ENCODE peak calls at places on chromosomes 3 and 15, in five cellular contexts. V is keratinocyte, I is cardiac fibroblast, E is GM23338, P is HCT116. G is an unnamed sample.

GRCh38 chr3:59607628-59608027 is 557.8 kb upstream of the CFAP20DC start:
- DNase-seq in V (no peak), I (peak), E (no peak), P (peak), G (peak)

GRCh38 chr3:36244728-36245127 is 135.6 kb upstream of the STAC start:
- DNase-seq in V (no peak), I (peak), E (no peak), P (no peak), G (peak)

GRCh38 chr3:44712455-44713075 is at the start of gene ZNF502:
- DNase-seq in V (no peak), I (peak), E (peak), P (peak), G (peak)

GRCh38 chr3:113485161-113485609 is 29.8 kb downstream of the SPICE1 start:
- DNase-seq in V (no peak), I (no peak), E (peak), P (no peak), G (no peak)

GRCh38 chr3:141212101-141212500 is 19.5 kb upstream of the PXYLP1 start:
- DNase-seq in V (no peak), I (no peak), E (no peak), P (no peak), G (no peak)

GRCh38 chr3:126293370-126294082 is 63.7 kb downstream of the KLF15 start:
- DNase-seq in V (no peak), I (peak), E (no peak), P (no peak), G (no peak)

GRCh38 chr15:59371458-59372351 is 966 bp downstream of the MYO1E start:
- DNase-seq in V (no peak), I (peak), E (peak), P (no peak), G (peak)

GRCh38 chr3:195209836-195210551 is 61.0 kb downstream of the XXYLT1 start:
- DNase-seq in V (no peak), I (peak), E (no peak), P (no peak), G (peak)

GRCh38 chr15:34043391-34043790 is 4.4 kb upstream of the AVEN start:
- DNase-seq in V (no peak), I (no peak), E (no peak), P (no peak), G (no peak)

GRCh38 chr3:89699229-89699628 is 591.8 kb downstream of the EPHA3 start:
- DNase-seq in V (no peak), I (no peak), E (no peak), P (no peak), G (no peak)

GRCh38 chr3:132537297-132537696 is 59.8 kb upstream of the ACKR4 start:
- DNase-seq in V (no peak), I (no peak), E (no peak), P (no peak), G (no peak)

GRCh38 chr3:100269410-100270217 is 8.8 kb downstream of the TBC1D23 start:
- DNase-seq in V (peak), I (peak), E (no peak), P (peak), G (peak)

GRCh38 chr3:88189361-88189810 is 39.6 kb downstream of the C3orf38 start:
- DNase-seq in V (no peak), I (peak), E (no peak), P (no peak), G (no peak)

GRCh38 chr3:23035927-23036640 is 167.0 kb upstream of the UBE2E2 start:
- DNase-seq in V (no peak), I (no peak), E (peak), P (no peak), G (no peak)

GRCh38 chr15:60957111-60957510 is 272.0 kb downstream of the RORA start:
- DNase-seq in V (no peak), I (no peak), E (no peak), P (no peak), G (no peak)

GRCh38 chr3:43732747-43733425 is 42.1 kb downstream of the ABHD5 start:
- DNase-seq in V (no peak), I (no peak), E (no peak), P (no peak), G (no peak)

GRCh38 chr3:60742606-60743145 is 508.6 kb downstream of the FHIT start:
- DNase-seq in V (no peak), I (peak), E (peak), P (no peak), G (peak)

GRCh38 chr3:64908292-64908691 is 220.5 kb upstream of the ADAMTS9 start:
- DNase-seq in V (no peak), I (peak), E (no peak), P (no peak), G (peak)

GRCh38 chr3:100802126-100802525 is 92.8 kb downstream of the TFG start:
- DNase-seq in V (no peak), I (no peak), E (no peak), P (no peak), G (no peak)

GRCh38 chr15:70575251-70576227 is 187.8 kb downstream of the UACA start:
- DNase-seq in V (no peak), I (no peak), E (no peak), P (no peak), G (peak)

GRCh38 chr3:134846943-134847342 is 51.9 kb downstream of the EPHB1 start:
- DNase-seq in V (peak), I (peak), E (peak), P (peak), G (peak)

GRCh38 chr15:75720297-75720696 is 7.6 kb upstream of the CSPG4 start:
- DNase-seq in V (no peak), I (no peak), E (no peak), P (no peak), G (no peak)

GRCh38 chr15:75721462-75721922 is 8.8 kb upstream of the CSPG4 start:
- DNase-seq in V (no peak), I (no peak), E (no peak), P (no peak), G (no peak)

GRCh38 chr15:75723171-75723846 is 10.7 kb upstream of the CSPG4 start:
- DNase-seq in V (no peak), I (no peak), E (no peak), P (no peak), G (no peak)

GRCh38 chr15:75721923-75722870 is 9.5 kb upstream of the CSPG4 start:
- DNase-seq in V (no peak), I (no peak), E (no peak), P (no peak), G (no peak)

DNA sequence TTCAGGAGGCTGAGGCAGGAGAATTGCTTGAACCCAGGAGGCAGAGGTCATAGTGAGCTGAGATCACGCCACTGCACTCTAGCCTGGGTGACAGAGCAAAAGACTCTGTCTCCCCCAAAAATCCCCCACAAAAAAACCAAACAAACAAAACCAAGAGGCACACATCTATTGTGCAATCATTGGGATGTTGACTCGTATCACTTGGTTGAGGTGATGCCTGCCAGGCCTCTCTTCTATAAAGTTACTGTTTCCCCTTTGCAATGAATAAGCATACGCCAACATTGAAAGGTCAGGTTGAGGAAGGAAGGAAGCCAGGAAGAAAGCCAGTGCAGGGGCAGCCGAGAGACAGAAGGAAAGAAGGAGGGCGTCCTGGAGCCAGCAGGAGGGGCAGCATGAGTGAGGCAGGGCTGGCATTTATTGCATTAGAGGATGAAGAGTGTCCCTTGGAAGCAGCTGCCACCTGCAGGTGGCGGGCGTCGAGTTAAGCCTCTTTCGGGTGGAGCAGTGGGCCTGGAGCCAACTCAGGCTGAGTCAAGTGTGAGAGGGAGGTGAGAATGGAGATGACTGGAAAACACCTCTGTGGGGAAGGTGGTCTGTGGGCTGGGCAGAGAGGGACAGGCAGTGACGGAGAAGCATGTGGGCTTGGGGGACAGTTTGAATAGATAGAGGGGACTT is 8.3 kb upstream of the CSPG4 start:
- DNase-seq in V (peak), I (peak), E (peak), P (peak), G (no peak)
- TF ChIP-seq CTCF in V (peak), I (no peak), E (peak), P (peak), G (no peak)

GRCh38 chr3:69541059-69541471 is 155.2 kb upstream of the FRMD4B start:
- DNase-seq in V (peak), I (no peak), E (peak), P (no peak), G (no peak)

GRCh38 chr3:69543080-69543429 is 157.2 kb upstream of the FRMD4B start:
- DNase-seq in V (no peak), I (no peak), E (no peak), P (no peak), G (no peak)

GRCh38 chr3:69541823-69542264 is 156.0 kb upstream of the FRMD4B start:
- DNase-seq in V (no peak), I (peak), E (peak), P (no peak), G (no peak)

GRCh38 chr3:69547457-69548014 is 161.6 kb upstream of the FRMD4B start:
- DNase-seq in V (no peak), I (no peak), E (no peak), P (no peak), G (no peak)

DNA sequence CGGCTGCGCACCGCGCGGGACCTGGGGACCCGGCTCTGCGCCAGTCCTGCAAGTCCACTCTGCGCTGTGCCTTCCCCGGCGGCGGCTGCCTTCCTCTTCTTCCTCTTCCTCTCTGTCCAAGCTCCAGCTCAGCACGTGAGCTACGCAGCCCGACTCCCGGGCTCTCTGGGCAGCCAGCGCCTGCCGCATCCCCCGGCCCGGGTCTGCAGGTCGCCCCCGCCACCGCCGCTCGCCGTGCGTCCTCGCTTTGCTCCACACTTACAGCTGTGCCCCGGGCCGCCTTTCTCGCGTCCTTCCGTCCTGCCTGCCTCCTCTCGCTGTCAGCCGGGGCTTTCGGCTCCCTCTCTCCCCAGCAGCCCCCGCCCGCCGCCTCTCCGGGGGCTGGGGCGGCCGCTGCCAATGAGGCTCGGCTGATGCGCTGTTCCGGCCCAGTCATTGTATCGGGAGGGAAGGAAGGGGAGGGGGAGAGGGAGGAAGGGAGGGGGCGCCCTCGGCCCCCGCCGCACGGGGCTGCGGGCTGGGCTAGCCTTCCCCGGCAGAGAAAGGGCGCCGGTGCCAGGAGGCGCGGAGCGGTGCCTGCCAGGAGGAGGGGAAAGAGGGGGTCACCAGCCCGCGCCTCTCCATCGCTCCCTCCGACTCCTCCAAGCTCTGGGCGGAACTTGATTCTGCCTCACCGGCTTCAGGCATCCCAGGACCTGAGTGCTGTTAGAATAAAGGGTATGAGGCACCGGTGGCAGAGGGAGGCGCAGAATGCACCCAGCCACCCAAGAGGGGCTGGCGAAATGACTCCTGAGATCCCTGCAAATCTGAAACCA is 156.6 kb upstream of the FRMD4B start:
- DNase-seq in V (no peak), I (peak), E (peak), P (no peak), G (no peak)
- H3K4me3 ChIP-seq in V (peak), I (peak), E (peak), P (no peak), G (peak)

DNA sequence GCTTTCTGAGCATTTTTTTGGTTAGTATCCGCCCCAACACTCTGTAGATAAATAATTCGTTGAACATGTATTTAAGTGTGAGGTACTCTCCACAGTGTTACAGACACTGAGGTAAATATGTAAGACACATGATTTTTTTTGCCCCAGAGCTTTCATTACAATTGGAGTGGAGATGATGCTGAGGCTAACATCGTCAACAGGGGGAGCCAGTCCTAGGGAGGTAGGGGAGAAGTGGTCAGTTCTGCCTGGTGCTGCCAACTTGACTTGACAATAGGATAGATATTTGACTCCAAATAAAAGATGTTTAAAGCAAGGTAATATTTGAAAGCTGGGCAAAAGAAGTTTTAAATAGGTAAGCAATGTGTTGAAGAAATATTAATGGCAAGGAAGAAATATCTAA is 295.7 kb downstream of the UNC13C start:
- DNase-seq in V (no peak), I (no peak), E (peak), P (no peak), G (no peak)
- TF ChIP-seq CTCF in V (no peak), I (no peak), E (peak), P (no peak), G (no peak)

GRCh38 chr3:14406336-14406735 is 3.9 kb downstream of the SLC6A6 start:
- DNase-seq in V (no peak), I (no peak), E (no peak), P (no peak), G (no peak)
- H3K4me3 ChIP-seq in V (no peak), I (no peak), E (no peak), P (no peak), G (no peak)

GRCh38 chr3:196486263-196486662 is 17.3 kb downstream of the RNF168 start:
- DNase-seq in V (no peak), I (peak), E (no peak), P (no peak), G (no peak)
- TF ChIP-seq CTCF in V (peak), I (peak), E (peak), P (peak), G (peak)

DNA sequence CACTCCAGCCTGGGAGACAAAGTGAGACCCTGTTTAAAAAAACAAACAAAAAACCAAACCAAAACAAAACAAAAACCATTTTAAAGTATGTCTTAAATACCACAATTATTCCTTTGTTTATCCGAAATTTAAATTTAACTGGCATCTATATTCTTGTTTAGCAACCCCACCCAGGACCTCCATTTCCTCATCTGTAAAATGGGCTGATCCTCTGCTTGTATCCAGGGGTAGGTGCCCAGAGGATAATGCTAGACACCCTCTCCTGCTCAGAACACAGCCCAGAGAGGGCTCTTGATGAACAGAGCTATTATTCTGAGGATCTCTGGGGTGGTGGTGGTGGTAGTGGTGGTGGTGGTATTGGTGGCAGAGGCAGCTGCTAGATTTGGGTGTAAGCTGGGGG is 9.8 kb downstream of the SH2D7 start:
- DNase-seq in V (no peak), I (no peak), E (no peak), P (no peak), G (no peak)
- H3K4me3 ChIP-seq in V (no peak), I (no peak), E (no peak), P (no peak), G (no peak)

GRCh38 chr3:40167958-40168357 is 141.5 kb upstream of the EIF1B start:
- DNase-seq in V (no peak), I (no peak), E (no peak), P (no peak), G (no peak)

GRCh38 chr3:40162616-40163015 is 146.9 kb upstream of the EIF1B start:
- DNase-seq in V (no peak), I (no peak), E (no peak), P (no peak), G (no peak)

GRCh38 chr3:40169983-40170382 is 139.5 kb upstream of the EIF1B start:
- DNase-seq in V (no peak), I (no peak), E (no peak), P (no peak), G (no peak)

GRCh38 chr3:40170395-40170794 is 139.1 kb upstream of the EIF1B start:
- DNase-seq in V (no peak), I (no peak), E (no peak), P (no peak), G (no peak)

GRCh38 chr3:40166997-40167396 is 142.5 kb upstream of the EIF1B start:
- DNase-seq in V (no peak), I (no peak), E (peak), P (no peak), G (no peak)
- TF ChIP-seq CTCF in V (no peak), I (no peak), E (peak), P (peak), G (no peak)

DNA sequence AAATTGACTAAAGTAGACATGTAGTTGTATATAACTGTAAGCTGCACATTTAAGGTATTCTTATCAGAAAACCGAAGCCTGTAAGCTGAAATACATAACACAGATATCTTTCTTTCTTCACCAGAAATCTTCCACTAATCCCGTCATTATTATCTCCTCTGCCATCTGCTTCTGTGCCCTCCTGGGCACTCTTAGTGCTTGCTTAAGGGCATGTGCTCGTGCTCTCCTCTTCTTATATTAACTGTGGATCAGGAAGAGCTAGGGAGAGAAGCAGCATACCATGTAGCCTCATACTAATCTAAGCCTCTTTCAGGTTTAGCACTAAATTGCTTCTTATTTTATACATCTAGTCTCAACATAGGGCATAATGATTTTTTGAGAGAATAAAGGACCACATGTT is 60.8 kb downstream of the RIOX2 start:
- DNase-seq in V (no peak), I (no peak), E (no peak), P (no peak), G (no peak)
- H3K4me3 ChIP-seq in V (no peak), I (no peak), E (no peak), P (no peak), G (no peak)

GRCh38 chr3:184250167-184250828 is 826 bp downstream of the EEF1AKMT4 start:
- DNase-seq in V (peak), I (peak), E (peak), P (peak), G (peak)

GRCh38 chr3:184255291-184256039 is 5.9 kb downstream of the CAMK2N2 start:
- DNase-seq in V (no peak), I (peak), E (no peak), P (no peak), G (no peak)

GRCh38 chr3:184248454-184249411 is at the start of gene ALG3:
- DNase-seq in V (no peak), I (peak), E (peak), P (peak), G (peak)

GRCh38 chr3:184249412-184250166 is at the start of gene EEF1AKMT4:
- DNase-seq in V (peak), I (peak), E (peak), P (peak), G (peak)
- TF ChIP-seq CTCF in V (peak), I (peak), E (peak), P (peak), G (peak)